ENCODE peak calls at places on chromosomes 2 and 18, in five cellular contexts. V is brain microvascular endothelial cell, B is PC-3, Z is GM12864, K is endothelial cell. P is an unnamed sample.

GRCh38 chr2:45223531-45223930 is 214.3 kb upstream of the SIX2 start:
- DNase-seq in V (no peak), B (no peak), Z (no peak), K (no peak), P (no peak)

GRCh38 chr2:159677654-159678053 is 34.7 kb upstream of the MARCHF7 start:
- DNase-seq in V (no peak), B (peak), Z (no peak), K (no peak), P (no peak)

GRCh38 chr18:78208052-78208451 is 771.6 kb upstream of the SALL3 start:
- DNase-seq in V (no peak), B (no peak), Z (no peak), K (no peak), P (no peak)

GRCh38 chr2:80370375-80371009 is 65.9 kb upstream of the LRRTM1 start:
- DNase-seq in V (no peak), B (no peak), Z (no peak), K (no peak), P (no peak)

GRCh38 chr2:96887419-96888081 is 17.7 kb upstream of the SEMA4C start:
- DNase-seq in V (no peak), B (peak), Z (no peak), K (no peak), P (no peak)

GRCh38 chr2:126220336-126220735 is 435.6 kb upstream of the GYPC start:
- DNase-seq in V (peak), B (peak), Z (no peak), K (no peak), P (no peak)

GRCh38 chr18:136433-136832 is 21.9 kb upstream of the USP14 start:
- DNase-seq in V (no peak), B (no peak), Z (no peak), K (no peak), P (no peak)

GRCh38 chr18:41096504-41096903 is 858.5 kb upstream of the PIK3C3 start:
- DNase-seq in V (peak), B (peak), Z (no peak), K (peak), P (no peak)

GRCh38 chr2:173656086-173656485 is 301.4 kb downstream of the CDCA7 start:
- DNase-seq in V (no peak), B (peak), Z (no peak), K (no peak), P (no peak)

GRCh38 chr2:68009526-68009925 is 53.3 kb downstream of the C1D start:
- DNase-seq in V (no peak), B (no peak), Z (no peak), K (no peak), P (no peak)

GRCh38 chr2:170567427-170567826 is 147.7 kb upstream of the SP5 start:
- DNase-seq in V (no peak), B (no peak), Z (no peak), K (no peak), P (no peak)

GRCh38 chr2:126952216-126952615 is 53.5 kb downstream of the TEX51 start:
- DNase-seq in V (no peak), B (no peak), Z (no peak), K (no peak), P (no peak)

GRCh38 chr2:68565858-68566257 is 77.5 kb upstream of the PROKR1 start:
- DNase-seq in V (peak), B (peak), Z (no peak), K (no peak), P (no peak)

GRCh38 chr2:37232131-37232933 is 874 bp downstream of the NDUFAF7 start:
- DNase-seq in V (no peak), B (peak), Z (no peak), K (peak), P (peak)

GRCh38 chr2:239279508-239280295 is 121.1 kb downstream of the HDAC4 start:
- DNase-seq in V (no peak), B (no peak), Z (no peak), K (no peak), P (no peak)

GRCh38 chr2:25960920-25961319 is 21.4 kb downstream of the KIF3C start:
- DNase-seq in V (peak), B (peak), Z (no peak), K (peak), P (no peak)

GRCh38 chr2:148022882-148023281 is 2.0 kb downstream of the MBD5 start:
- DNase-seq in V (no peak), B (no peak), Z (no peak), K (no peak), P (no peak)

GRCh38 chr2:147045113-147045512 is 799.7 kb upstream of the ACVR2A start:
- DNase-seq in V (peak), B (peak), Z (peak), K (peak), P (peak)

GRCh38 chr2:166239548-166239947 is 111.7 kb upstream of the SCN1A start:
- DNase-seq in V (peak), B (peak), Z (no peak), K (no peak), P (no peak)

GRCh38 chr2:211766689-211767088 is 771.9 kb downstream of the ERBB4 start:
- DNase-seq in V (no peak), B (peak), Z (no peak), K (no peak), P (no peak)

GRCh38 chr18:45974088-45974536 is 7.0 kb upstream of the EPG5 start:
- DNase-seq in V (peak), B (peak), Z (peak), K (peak), P (peak)

GRCh38 chr18:43125471-43125870 is 10.0 kb upstream of the RIT2 start:
- DNase-seq in V (no peak), B (no peak), Z (no peak), K (no peak), P (no peak)

GRCh38 chr2:231929961-231930600 is 3.9 kb upstream of the NPPC start:
- DNase-seq in V (no peak), B (no peak), Z (no peak), K (no peak), P (peak)

GRCh38 chr18:32378705-32379104 is 92.0 kb downstream of the GAREM1 start:
- DNase-seq in V (peak), B (peak), Z (no peak), K (no peak), P (no peak)

GRCh38 chr2:54402350-54402749 is 53.8 kb upstream of the SPTBN1 start:
- DNase-seq in V (no peak), B (no peak), Z (no peak), K (no peak), P (no peak)

GRCh38 chr2:12456293-12457151 is 260.2 kb upstream of the TRIB2 start:
- DNase-seq in V (peak), B (peak), Z (peak), K (no peak), P (peak)

GRCh38 chr2:84717302-84717701 is 163.6 kb downstream of the TRABD2A start:
- DNase-seq in V (no peak), B (no peak), Z (no peak), K (no peak), P (no peak)

GRCh38 chr2:241703128-241703604 is 1.3 kb downstream of the ING5 start:
- DNase-seq in V (no peak), B (peak), Z (no peak), K (no peak), P (peak)

GRCh38 chr18:33560686-33561370 is 17.2 kb upstream of the ASXL3 start:
- DNase-seq in V (peak), B (no peak), Z (peak), K (no peak), P (no peak)

GRCh38 chr2:120482334-120482733 is 136.4 kb downstream of the INHBB start:
- DNase-seq in V (no peak), B (no peak), Z (no peak), K (no peak), P (no peak)

GRCh38 chr18:6653880-6654279 is 75.6 kb upstream of the ARHGAP28 start:
- DNase-seq in V (no peak), B (no peak), Z (no peak), K (no peak), P (no peak)

GRCh38 chr2:70010222-70011111 is 49.0 kb upstream of the ASPRV1 start:
- DNase-seq in V (no peak), B (no peak), Z (peak), K (no peak), P (no peak)

GRCh38 chr2:71856709-71857525 is 290.7 kb downstream of the CYP26B1 start:
- DNase-seq in V (no peak), B (peak), Z (no peak), K (peak), P (no peak)

GRCh38 chr2:144681389-144681788 is 161.5 kb upstream of the ZEB2 start:
- DNase-seq in V (no peak), B (no peak), Z (no peak), K (no peak), P (no peak)

GRCh38 chr2:23709311-23709710 is 217.6 kb downstream of the ATAD2B start:
- DNase-seq in V (no peak), B (no peak), Z (no peak), K (no peak), P (no peak)

GRCh38 chr2:202815548-202816420 is 55.8 kb downstream of the ICA1L start:
- DNase-seq in V (peak), B (no peak), Z (no peak), K (no peak), P (no peak)

GRCh38 chr2:224778474-224778877 is 62.3 kb upstream of the CCDC195 start:
- DNase-seq in V (peak), B (peak), Z (no peak), K (peak), P (peak)

DNA sequence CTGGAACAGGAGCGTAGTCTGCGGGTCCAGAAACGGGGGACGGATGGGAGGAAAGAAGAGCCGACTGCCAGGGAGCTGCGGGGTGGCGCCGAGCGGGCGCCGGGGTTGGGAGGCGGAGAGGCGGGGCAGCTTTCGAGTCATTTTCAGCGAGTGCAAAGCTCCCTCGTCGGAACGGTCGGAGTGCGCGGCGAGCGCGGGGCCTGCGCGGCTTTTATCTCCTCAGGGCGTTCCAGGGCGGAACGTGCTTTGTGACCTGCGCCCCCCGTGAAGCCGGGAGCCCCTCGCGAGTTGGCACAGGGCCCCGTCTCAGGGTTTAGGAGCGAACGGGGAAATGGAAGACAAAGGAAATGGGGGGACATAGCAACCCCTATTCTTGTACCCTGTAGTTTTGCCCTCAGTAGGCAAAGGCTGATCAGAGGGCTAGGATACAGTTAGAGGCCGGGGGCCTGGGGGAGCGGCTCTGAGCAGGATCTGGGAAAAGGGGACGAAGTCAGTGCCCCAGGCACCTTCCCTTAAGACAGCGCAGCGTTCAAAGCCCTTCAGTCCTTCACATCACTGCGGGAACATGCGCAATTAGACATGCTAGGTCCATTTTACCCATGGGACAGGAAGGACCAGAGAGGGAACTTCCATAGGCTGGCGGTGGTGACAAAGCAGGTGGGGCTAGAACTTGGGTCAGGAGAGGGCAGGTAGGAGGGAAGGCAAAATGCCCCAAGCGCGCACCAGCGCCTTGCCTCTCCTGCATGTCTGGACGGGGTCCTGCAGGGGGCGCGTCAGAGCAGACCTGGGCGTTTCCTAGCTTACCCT is 60.1 kb upstream of the IL1RL1 start:
- DNase-seq in V (no peak), B (no peak), Z (no peak), K (peak), P (peak)
- TF ChIP-seq CTCF in V (peak), B (no peak), Z (peak), K (peak), P (peak)

GRCh38 chr2:236166781-236167296 is 1.3 kb downstream of the GBX2 start:
- DNase-seq in V (no peak), B (no peak), Z (no peak), K (no peak), P (peak)

GRCh38 chr2:236168110-236169067 is at the start of gene GBX2:
- DNase-seq in V (peak), B (peak), Z (no peak), K (peak), P (peak)

GRCh38 chr2:236169151-236169721 is 1.1 kb upstream of the GBX2 start:
- DNase-seq in V (no peak), B (no peak), Z (no peak), K (no peak), P (peak)

GRCh38 chr2:236166157-236166780 is 1.9 kb downstream of the GBX2 start:
- DNase-seq in V (no peak), B (no peak), Z (no peak), K (no peak), P (no peak)

DNA sequence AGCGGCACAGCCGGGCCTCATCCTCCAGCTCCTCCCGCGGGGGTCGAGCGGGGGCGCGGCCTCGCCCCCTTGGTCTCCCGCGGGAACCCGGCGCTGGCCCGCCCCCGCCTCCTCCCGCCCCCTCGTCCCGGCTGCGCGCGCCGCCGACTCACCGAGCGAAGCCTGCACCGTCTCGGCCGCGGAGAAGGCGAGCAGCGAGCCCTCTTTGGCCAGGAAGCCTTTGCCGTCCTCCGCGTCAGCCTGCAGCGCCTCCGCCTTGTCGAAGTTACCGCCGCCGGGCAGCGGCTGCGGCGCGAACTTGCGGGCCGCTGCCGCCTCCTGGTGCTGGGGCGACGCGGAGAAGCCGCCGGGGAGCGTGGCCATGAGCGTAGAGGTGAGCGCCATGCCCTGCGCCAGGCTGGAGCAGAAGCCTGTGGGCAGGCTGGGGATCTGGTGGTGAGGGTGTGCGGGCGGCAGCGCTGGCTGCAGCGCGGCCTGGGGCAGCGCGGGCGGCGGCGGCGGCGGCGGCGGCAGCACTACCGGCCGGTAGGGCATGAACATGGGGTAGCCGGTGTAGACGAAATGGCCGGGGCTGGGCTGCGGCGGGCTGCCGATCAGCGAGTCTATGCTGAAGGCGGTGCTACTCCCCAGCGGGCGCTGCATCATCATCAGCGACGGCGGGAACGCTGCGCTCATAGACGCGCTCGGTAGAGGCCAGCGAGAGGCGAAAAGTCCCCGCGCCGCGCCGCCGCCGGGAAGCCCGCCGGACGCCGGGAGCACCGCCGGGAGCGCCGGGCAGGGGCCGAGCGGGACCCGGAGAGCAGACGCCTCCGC is 683 bp downstream of the GBX2 start:
- DNase-seq in V (no peak), B (peak), Z (no peak), K (peak), P (peak)
- TF ChIP-seq CTCF in V (peak), B (peak), Z (no peak), K (no peak), P (no peak)

DNA sequence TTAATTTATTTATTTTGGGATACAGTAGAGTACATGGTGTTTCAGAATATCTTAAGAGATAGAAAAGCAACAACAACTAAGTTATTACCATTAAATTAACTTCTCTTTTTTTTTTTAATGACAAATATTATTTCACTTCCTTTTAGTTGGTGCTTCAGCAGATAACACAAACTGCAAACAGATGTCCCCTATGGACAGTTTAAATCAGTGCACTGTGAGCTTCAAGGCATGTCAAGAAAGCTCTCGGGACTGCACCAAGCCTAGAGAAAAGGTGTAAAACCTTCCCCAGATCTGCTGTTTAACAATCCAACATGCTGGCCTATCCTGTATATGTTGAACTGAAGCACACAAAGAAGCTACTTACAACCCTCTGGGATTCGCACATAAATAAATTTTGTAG is 122.7 kb downstream of the TCF4 start:
- DNase-seq in V (no peak), B (no peak), Z (no peak), K (no peak), P (no peak)
- TF ChIP-seq CTCF in V (peak), B (no peak), Z (no peak), K (no peak), P (no peak)

GRCh38 chr2:180655842-180656454 is 324.5 kb upstream of the UBE2E3 start:
- DNase-seq in V (no peak), B (no peak), Z (no peak), K (no peak), P (no peak)
- TF ChIP-seq CTCF in V (peak), B (peak), Z (no peak), K (peak), P (no peak)

GRCh38 chr2:193240752-193241151 is 1046.0 kb upstream of the TMEFF2 start:
- DNase-seq in V (no peak), B (peak), Z (no peak), K (no peak), P (no peak)
- TF ChIP-seq CTCF in V (peak), B (peak), Z (peak), K (peak), P (peak)